ENCODE peak calls at places on chromosomes 1 and 21, in six cellular contexts. Q is CD8-positive, alpha-beta memory T cell; E is putamen; H is iPS DF 6.9; M is bronchial epithelial cell; C is ACHN. D is an unnamed sample.

GRCh38 chr1:6870571-6870970 is 85.3 kb downstream of the CAMTA1 start:
- DNase-seq in H (no peak), M (no peak), Q (no peak), E (no peak), C (peak), D (peak)

GRCh38 chr1:78038071-78038470 is 7.7 kb upstream of the GIPC2 start:
- DNase-seq in H (no peak), M (no peak), Q (no peak), E (no peak), C (no peak), D (no peak)

GRCh38 chr1:188937965-188938551 is 1539.6 kb downstream of the BRINP3 start:
- DNase-seq in Q (no peak), E (no peak), H (no peak), C (peak), M (no peak), D (no peak)

GRCh38 chr21:34911360-34911759 is 137.7 kb downstream of the RUNX1 start:
- DNase-seq in Q (no peak), M (no peak), H (no peak), E (no peak), C (no peak), D (no peak)

GRCh38 chr1:102896771-102897170 is 211.6 kb downstream of the COL11A1 start:
- DNase-seq in C (no peak), Q (no peak), E (no peak), M (no peak), H (no peak), D (no peak)

GRCh38 chr1:157034137-157034800 is 11.3 kb downstream of the ARHGEF11 start:
- DNase-seq in Q (no peak), C (no peak), E (peak), H (no peak), M (peak), D (no peak)

GRCh38 chr21:45102391-45102932 is 28.1 kb downstream of the ADARB1 start:
- DNase-seq in E (no peak), Q (no peak), C (peak), H (no peak), M (peak), D (peak)

GRCh38 chr21:34522284-34522683 is 10.3 kb upstream of the KCNE1 start:
- DNase-seq in H (no peak), C (no peak), E (no peak), Q (no peak), M (no peak), D (no peak)

GRCh38 chr1:25864434-25864833 is 5.2 kb upstream of the AUNIP start:
- DNase-seq in M (no peak), C (no peak), H (no peak), E (no peak), Q (no peak), D (no peak)

GRCh38 chr1:12052008-12052573 is 11.0 kb upstream of the TNFRSF8 start:
- DNase-seq in Q (no peak), H (no peak), C (peak), M (peak), E (no peak), D (peak)

GRCh38 chr1:205447457-205448415 is 8.1 kb downstream of the BLACAT1 start:
- DNase-seq in C (no peak), H (no peak), Q (no peak), M (no peak), E (no peak), D (no peak)

GRCh38 chr1:159162511-159163265 is 8.7 kb upstream of the CADM3 start:
- DNase-seq in H (no peak), M (peak), Q (no peak), C (no peak), E (no peak), D (no peak)

GRCh38 chr1:152960452-152961044 is 9.9 kb upstream of the SPRR4 start:
- DNase-seq in M (no peak), Q (no peak), H (peak), E (no peak), C (no peak), D (no peak)

GRCh38 chr1:220462756-220463155 is 65.2 kb upstream of the MARK1 start:
- DNase-seq in C (no peak), M (no peak), H (no peak), E (no peak), Q (no peak), D (no peak)

GRCh38 chr1:5994713-5995621 is 2.7 kb upstream of the NPHP4 start:
- DNase-seq in Q (peak), H (no peak), M (no peak), E (no peak), C (no peak), D (no peak)

GRCh38 chr1:205041121-205041758 is 1.8 kb upstream of the CNTN2 start:
- DNase-seq in C (no peak), Q (no peak), E (no peak), H (no peak), M (no peak), D (no peak)

D was measured in GM03348.